ENCODE peak calls at places on chromosomes 7 and 10, in ten cellular contexts. J is NCI-H1092; A is MV-4-11; V is hippocampal formation; E is cardiac fibroblast; H is HCEC 1CT; L is effector CD4-positive, alpha-beta T cell; Q is AG08396; R is NCI-H774; P is EL. K is an unnamed sample.
A peak's percentile ranks its signal among the peaks of the same experiment; 100 is the strongest.

GRCh38 chr10:695396-695795 is 5.9 kb upstream of the DIP2C start:
- DNase-seq in L (no peak), R (no peak), V (no peak), E (no peak), J (no peak), A (no peak), Q (no peak), H (no peak), P (no peak), K (no peak)

GRCh38 chr10:42952358-42952757 is 124.5 kb upstream of the RET start:
- DNase-seq in P (peak; percentile 50), V (no peak), J (no peak), A (no peak), H (no peak), E (no peak), R (peak; percentile 34), Q (no peak), L (no peak), K (no peak)

GRCh38 chr7:91566333-91566732 is 302.1 kb downstream of the FZD1 start:
- DNase-seq in Q (no peak), P (no peak), J (no peak), A (no peak), E (no peak), L (no peak), R (no peak), V (no peak), H (no peak), K (no peak)

GRCh38 chr10:34297551-34298370 is 517.3 kb downstream of the PARD3 start:
- DNase-seq in V (no peak), J (no peak), H (no peak), Q (no peak), E (no peak), A (peak; percentile 71), R (peak; percentile 22), L (no peak), P (no peak), K (no peak)

GRCh38 chr10:103840747-103841085 is 14.7 kb downstream of the SH3PXD2A start:
- DNase-seq in A (no peak), V (no peak), H (no peak), E (no peak), R (no peak), P (no peak), J (no peak), Q (no peak), L (no peak), K (no peak)

GRCh38 chr7:2721842-2722241 is 33.8 kb downstream of the AMZ1 start:
- DNase-seq in L (no peak), R (no peak), Q (no peak), J (no peak), V (no peak), P (no peak), A (no peak), H (no peak), E (no peak), K (no peak)

GRCh38 chr10:52525761-52526160 is 211.7 kb downstream of the DKK1 start:
- DNase-seq in A (no peak), L (no peak), Q (peak; percentile 31), E (peak; percentile 85), J (no peak), H (peak; percentile 52), R (no peak), V (no peak), P (peak; percentile 62), K (no peak)

GRCh38 chr7:107879400-107880035 is 11.5 kb upstream of the DLD start:
- DNase-seq in P (peak; percentile 57), E (peak; percentile 77), L (peak; percentile 21), H (peak; percentile 61), Q (peak; percentile 59), J (peak; percentile 13), V (peak; percentile 74), A (peak; percentile 39), R (peak; percentile 46), K (peak; percentile 43)

GRCh38 chr7:90271753-90272152 is 26.8 kb downstream of the CFAP69 start:
- DNase-seq in H (peak; percentile 87), E (peak; percentile 76), L (no peak), J (no peak), R (no peak), A (no peak), V (no peak), P (peak; percentile 70), Q (peak; percentile 27), K (no peak)